ENCODE peak calls at places on chromosomes 7 and 10, in four cellular contexts. M is A549, F is T-cell, K is heart left ventricle. Z is an unnamed sample.

GRCh38 chr7:117133125-117133524 is 179.8 kb downstream of the ST7 start:
- ATAC-seq in M (peak; percentile 12), F (no peak), K (no peak), Z (no peak)

GRCh38 chr7:18151419-18151818 is 123.8 kb upstream of the PRPS1L1 start:
- ATAC-seq in M (peak; percentile 57), F (no peak), K (no peak), Z (no peak)

GRCh38 chr10:49484501-49485230 is 54.3 kb downstream of the ERCC6 start:
- ATAC-seq in M (no peak), F (no peak), K (no peak), Z (no peak)

GRCh38 chr7:102988088-102988487 is 75.3 kb downstream of the LRRC17 start:
- ATAC-seq in M (no peak), F (no peak), K (no peak), Z (no peak)

GRCh38 chr10:119246862-119247549 is 39.6 kb downstream of the GRK5 start:
- ATAC-seq in M (no peak), F (no peak), K (no peak), Z (peak; percentile 64)

GRCh38 chr10:75230600-75231038 is 5.1 kb downstream of the COMTD1 start:
- ATAC-seq in M (peak; percentile 31), F (peak; percentile 38), K (no peak), Z (peak; percentile 35)

GRCh38 chr10:110774069-110775021 is 97.4 kb upstream of the PDCD4 start:
- ATAC-seq in M (peak; percentile 83), F (peak; percentile 80), K (no peak), Z (peak; percentile 50)

GRCh38 chr7:17663056-17663675 is 277.1 kb downstream of the SNX13 start:
- ATAC-seq in M (peak; percentile 51), F (no peak), K (no peak), Z (peak; percentile 31)

GRCh38 chr7:76272872-76273271 is 29.6 kb upstream of the HSPB1 start:
- ATAC-seq in M (peak; percentile 21), F (no peak), K (no peak), Z (no peak)

GRCh38 chr10:127907411-127908105 is 655 bp downstream of the PTPRE start:
- ATAC-seq in M (peak; percentile 7), F (peak; percentile 10), K (no peak), Z (peak; percentile 61)

GRCh38 chr7:126472825-126473224 is 779.9 kb downstream of the GRM8 start:
- ATAC-seq in M (no peak), F (no peak), K (no peak), Z (no peak)

Z was measured in gastroesophageal sphincter.